ENCODE peak calls at places on chromosomes 1 and 21, in nine cellular contexts. P is stomach, F is GM12892, E is K562, D is sigmoid colon, L is GM12878, Z is suprapubic skin, X is transverse colon, W is HCT116. K is an unnamed sample.

GRCh38 chr1:234531181-234532132 is 52.5 kb upstream of the TARBP1 start:
- DNase-seq in E (no peak), F (no peak), W (no peak), L (no peak), P (peak; percentile 62), Z (peak; percentile 89), D (peak; percentile 92), X (peak; percentile 44), K (no peak)

GRCh38 chr1:88890790-88891317 is 513 bp downstream of the GTF2B start:
- DNase-seq in W (no peak), L (no peak), X (peak; percentile 28), Z (no peak), E (peak; percentile 9), F (no peak), D (no peak), P (peak; percentile 36), K (no peak)

GRCh38 chr21:37908691-37909090 is 7.6 kb downstream of the KCNJ6 start:
- DNase-seq in D (no peak), L (no peak), P (no peak), W (no peak), F (no peak), Z (no peak), X (no peak), E (no peak), K (peak; percentile 31)

GRCh38 chr1:42433324-42433860 is 22.4 kb downstream of the ZMYND12 start:
- DNase-seq in F (no peak), D (no peak), P (no peak), L (no peak), W (no peak), X (no peak), E (no peak), Z (no peak), K (peak; percentile 70)

GRCh38 chr1:161439280-161440232 is 65.7 kb upstream of the FCGR2A start:
- DNase-seq in P (no peak), W (no peak), X (peak; percentile 39), E (peak; percentile 42), Z (peak; percentile 56), D (peak; percentile 62), F (peak; percentile 42), L (no peak), K (no peak)

GRCh38 chr1:63269571-63269970 is 52.8 kb upstream of the FOXD3 start:
- DNase-seq in D (no peak), F (no peak), X (no peak), E (no peak), P (no peak), W (no peak), Z (no peak), L (no peak), K (no peak)

GRCh38 chr1:13543927-13544556 is 30.2 kb upstream of the LRRC38 start:
- DNase-seq in L (no peak), W (peak; percentile 42), D (peak; percentile 69), P (peak; percentile 27), E (peak; percentile 49), X (peak; percentile 13), F (no peak), Z (peak; percentile 80), K (no peak)

GRCh38 chr1:2384130-2384860 is 7.1 kb downstream of the MORN1 start:
- DNase-seq in X (peak; percentile 4), W (no peak), P (no peak), Z (no peak), D (peak; percentile 47), E (no peak), L (no peak), F (no peak), K (no peak)

GRCh38 chr21:36700295-36700960 is 1.5 kb downstream of the SIM2 start:
- DNase-seq in X (no peak), Z (no peak), F (no peak), D (no peak), L (no peak), P (no peak), E (no peak), W (no peak), K (no peak)

GRCh38 chr21:32914424-32915070 is 111.2 kb upstream of the OLIG2 start:
- DNase-seq in E (no peak), F (no peak), X (no peak), P (no peak), Z (no peak), D (no peak), L (no peak), W (no peak), K (no peak)

GRCh38 chr1:204990721-204991341 is 52.2 kb upstream of the CNTN2 start:
- DNase-seq in D (no peak), W (no peak), L (no peak), F (no peak), E (no peak), X (no peak), P (no peak), Z (no peak), K (no peak)

GRCh38 chr1:204994086-204994862 is 48.7 kb upstream of the CNTN2 start:
- DNase-seq in D (no peak), F (no peak), Z (no peak), X (no peak), P (no peak), L (no peak), W (no peak), E (no peak), K (no peak)

GRCh38 chr1:204992940-204993339 is 50.1 kb upstream of the CNTN2 start:
- DNase-seq in W (no peak), D (no peak), Z (no peak), F (no peak), L (no peak), P (no peak), E (no peak), X (no peak), K (no peak)

GRCh38 chr1:204991342-204991844 is 51.6 kb upstream of the CNTN2 start:
- DNase-seq in X (no peak), L (no peak), E (no peak), W (no peak), D (no peak), F (no peak), P (no peak), Z (no peak), K (no peak)

GRCh38 chr1:204992499-204992898 is 50.5 kb upstream of the CNTN2 start:
- DNase-seq in E (no peak), P (peak; percentile 27), D (no peak), Z (no peak), X (no peak), F (no peak), L (no peak), W (no peak), K (no peak)
- TF ChIP-seq POLR2AphosphoS5 in E (no peak), P (no peak), D (no peak), Z (no peak), X (no peak), F (no peak), L (no peak), W (no peak), K (no peak)

GRCh38 chr1:174160109-174160473 is 771 bp downstream of the RABGAP1L start:
- DNase-seq in F (no peak), Z (peak; percentile 77), L (no peak), W (no peak), P (peak; percentile 66), E (peak; percentile 76), D (peak; percentile 73), X (peak; percentile 80), K (no peak)
- TF ChIP-seq POLR2A in F (no peak), Z (no peak), L (peak; percentile 24), W (no peak), P (no peak), E (no peak), D (no peak), X (no peak), K (no peak)

GRCh38 chr1:232473319-232473718 is 156.6 kb downstream of the SIPA1L2 start:
- DNase-seq in P (no peak), Z (no peak), W (no peak), L (no peak), D (no peak), E (no peak), X (no peak), F (no peak), K (no peak)
- TF ChIP-seq POLR2AphosphoS5 in P (no peak), Z (no peak), W (no peak), L (no peak), D (no peak), E (no peak), X (no peak), F (no peak), K (no peak)

GRCh38 chr1:6026095-6026809 is 19.4 kb upstream of the KCNAB2 start:
- DNase-seq in L (peak; percentile 83), E (no peak), P (peak; percentile 79), W (peak; percentile 44), Z (peak; percentile 86), D (peak; percentile 83), X (peak; percentile 93), F (peak; percentile 88), K (peak; percentile 92)
- TF ChIP-seq POLR2A in L (peak; percentile 88), E (no peak), P (no peak), W (no peak), Z (no peak), D (no peak), X (peak; percentile 57), F (peak; percentile 83), K (no peak)

DNA sequence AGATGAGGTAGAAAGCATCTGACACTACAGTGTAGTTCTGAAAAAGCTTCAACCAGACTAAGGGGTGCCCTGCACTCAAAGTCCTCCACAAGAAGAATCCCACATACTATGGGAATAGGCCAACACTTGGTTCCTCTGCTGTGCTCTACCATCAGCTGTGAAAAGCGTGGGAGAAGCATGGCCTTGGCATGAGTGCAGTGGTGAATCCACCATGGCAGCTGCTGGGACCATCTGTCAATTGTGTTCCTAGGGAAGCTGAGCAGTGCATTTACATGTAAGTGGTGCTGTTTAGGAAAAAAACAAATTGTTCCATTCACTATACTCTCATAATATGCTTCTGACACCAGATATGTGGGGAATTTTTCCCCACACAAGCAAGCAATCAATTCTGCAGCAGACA is 230.9 kb upstream of the CHRM3 start:
- DNase-seq in X (no peak), E (no peak), W (no peak), L (no peak), F (no peak), Z (no peak), D (no peak), P (no peak), K (no peak)
- TF ChIP-seq POLR2AphosphoS5 in X (no peak), E (no peak), W (no peak), L (no peak), F (no peak), Z (no peak), D (no peak), P (no peak), K (no peak)

DNA sequence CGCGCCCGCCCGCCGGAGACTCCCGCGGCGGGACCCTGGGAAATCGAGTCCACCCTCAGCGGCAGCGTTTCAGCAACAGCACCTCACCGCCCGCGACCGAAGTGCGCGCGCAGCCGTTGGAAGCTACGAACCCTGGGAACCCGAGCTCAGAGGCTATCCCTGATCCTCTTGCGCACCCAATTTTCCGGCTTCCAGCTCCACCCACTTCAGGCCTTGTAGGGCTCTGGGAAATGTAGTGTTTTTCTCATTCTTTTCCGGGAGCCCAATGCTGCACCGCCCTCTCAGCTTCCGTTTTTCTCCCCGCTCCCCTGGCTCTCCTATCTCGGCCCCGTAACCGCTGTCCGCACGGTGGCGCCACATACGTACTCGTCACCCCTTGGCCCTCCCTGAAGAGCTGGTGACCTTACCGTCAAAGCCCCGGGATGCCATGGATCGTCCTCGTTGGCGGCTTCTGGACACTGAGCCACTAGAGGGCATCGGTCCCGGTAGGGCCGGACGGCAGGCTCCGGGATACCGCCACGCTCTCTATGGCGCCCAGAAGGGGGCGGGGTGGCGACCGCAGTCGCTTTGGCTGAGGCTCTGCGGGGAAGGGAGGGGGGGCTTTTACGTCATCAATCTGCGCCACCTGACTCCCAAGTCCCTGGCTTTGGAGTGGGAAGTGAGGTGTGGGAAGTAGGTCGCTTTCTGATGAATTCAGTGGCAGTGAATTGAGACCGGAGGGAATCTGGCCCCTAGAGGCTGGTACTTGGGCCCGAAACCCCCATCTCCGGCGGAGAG is at the start of the genes ODR4 and TPR:
- DNase-seq in E (peak; percentile 99), F (peak; percentile 67), X (peak; percentile 97), W (peak; percentile 100), P (peak; percentile 98), L (peak; percentile 96), Z (peak; percentile 99), D (peak; percentile 99), K (peak; percentile 99)
- TF ChIP-seq POLR2A in E (peak; percentile 90), F (peak; percentile 77), X (peak; percentile 70), W (peak; percentile 58), P (peak; percentile 55), L (peak; percentile 81), Z (peak; percentile 52), D (peak; percentile 66), K (peak; percentile 35)

K was measured in esophagus muscularis mucosa.